ENCODE peak calls at places on chromosomes 7 and 10, in five cellular contexts. U, V, O, Q and Y are unnamed samples.

GRCh38 chr10:132796846-132797245 is 10.9 kb upstream of the NKX6-2 start:
- DNase-seq in U (no peak), V (no peak), O (no peak), Q (no peak), Y (no peak)

GRCh38 chr7:134627109-134627774 is 19.4 kb upstream of the BPGM start:
- DNase-seq in U (no peak), V (no peak), O (no peak), Q (no peak), Y (no peak)

GRCh38 chr7:24685706-24686105 is 71.6 kb downstream of the GSDME start:
- DNase-seq in U (no peak), V (no peak), O (no peak), Q (no peak), Y (no peak)

GRCh38 chr7:14018751-14019150 is 29.3 kb upstream of the ETV1 start:
- DNase-seq in U (no peak), V (no peak), O (no peak), Q (no peak), Y (no peak)

GRCh38 chr7:92833766-92834605 is 2.4 kb downstream of the CDK6 start:
- DNase-seq in U (peak; percentile 78), V (peak; percentile 78), O (peak; percentile 67), Q (peak; percentile 80), Y (peak; percentile 92)

GRCh38 chr7:73487486-73487885 is 34.6 kb downstream of the BAZ1B start:
- DNase-seq in U (no peak), V (no peak), O (no peak), Q (no peak), Y (no peak)

GRCh38 chr7:92793656-92794205 is 42.6 kb downstream of the CDK6 start:
- DNase-seq in U (no peak), V (no peak), O (no peak), Q (no peak), Y (no peak)

GRCh38 chr7:99260395-99260794 is 12.2 kb upstream of the MYH16 start:
- DNase-seq in U (no peak), V (no peak), O (no peak), Q (no peak), Y (no peak)

GRCh38 chr10:124255556-124255955 is 162.2 kb upstream of the CHST15 start:
- DNase-seq in U (no peak), V (no peak), O (no peak), Q (no peak), Y (no peak)

GRCh38 chr10:102310356-102311024 is 65.2 kb downstream of the GBF1 start:
- DNase-seq in U (no peak), V (no peak), O (peak; percentile 46), Q (peak; percentile 21), Y (no peak)

GRCh38 chr10:124364674-124365073 is 54.0 kb downstream of the OAT start:
- DNase-seq in U (no peak), V (no peak), O (no peak), Q (no peak), Y (peak; percentile 14)

GRCh38 chr7:22782616-22783232 is 39.9 kb downstream of the TOMM7 start:
- DNase-seq in U (peak; percentile 76), V (no peak), O (peak; percentile 73), Q (peak; percentile 65), Y (no peak)

GRCh38 chr7:38728145-38728544 is 97.0 kb upstream of the AMPH start:
- DNase-seq in U (no peak), V (no peak), O (peak; percentile 39), Q (no peak), Y (no peak)

GRCh38 chr7:81725496-81726117 is 44.2 kb downstream of the HGF start:
- DNase-seq in U (no peak), V (no peak), O (peak; percentile 93), Q (peak; percentile 28), Y (no peak)

GRCh38 chr10:70343312-70343711 is 39.1 kb downstream of the LRRC20 start:
- DNase-seq in U (no peak), V (no peak), O (no peak), Q (no peak), Y (no peak)

GRCh38 chr7:133948588-133948987 is 178.6 kb upstream of the LRGUK start:
- DNase-seq in U (no peak), V (no peak), O (no peak), Q (no peak), Y (no peak)

GRCh38 chr10:108736111-108736510 is 1187.2 kb downstream of the XPNPEP1 start:
- DNase-seq in U (no peak), V (no peak), O (no peak), Q (no peak), Y (no peak)

GRCh38 chr10:72375173-72375572 is 20.5 kb upstream of the DNAJB12 start:
- DNase-seq in U (peak; percentile 50), V (no peak), O (no peak), Q (no peak), Y (no peak)

GRCh38 chr7:105016083-105017075 is 2.4 kb downstream of the KMT2E start:
- DNase-seq in U (no peak), V (no peak), O (peak; percentile 32), Q (no peak), Y (no peak)

GRCh38 chr7:46637793-46638735 is 717.0 kb upstream of the IGFBP3 start:
- DNase-seq in U (no peak), V (no peak), O (no peak), Q (no peak), Y (no peak)

GRCh38 chr10:116840389-116841075 is 8.8 kb upstream of the ENO4 start:
- DNase-seq in U (no peak), V (no peak), O (no peak), Q (no peak), Y (no peak)

GRCh38 chr7:75711634-75712494 is 26.9 kb downstream of the HIP1 start:
- DNase-seq in U (no peak), V (no peak), O (no peak), Q (no peak), Y (no peak)

GRCh38 chr10:122116331-122116730 is 127.4 kb downstream of the TACC2 start:
- DNase-seq in U (no peak), V (no peak), O (peak; percentile 26), Q (peak; percentile 75), Y (no peak)

GRCh38 chr7:82559203-82559805 is 115.7 kb upstream of the CACNA2D1 start:
- DNase-seq in U (peak; percentile 60), V (no peak), O (no peak), Q (peak; percentile 65), Y (no peak)

GRCh38 chr10:32795598-32796183 is 162.3 kb downstream of the ITGB1 start:
- DNase-seq in U (peak; percentile 53), V (no peak), O (peak; percentile 73), Q (peak; percentile 45), Y (peak; percentile 15)

GRCh38 chr10:133309720-133310398 is 1.1 kb downstream of the ZNF511 start:
- DNase-seq in U (no peak), V (peak; percentile 72), O (peak; percentile 35), Q (no peak), Y (peak; percentile 86)

GRCh38 chr10:22252286-22252800 is 34.5 kb upstream of the EBLN1 start:
- DNase-seq in U (peak; percentile 57), V (peak; percentile 81), O (no peak), Q (no peak), Y (peak; percentile 62)

GRCh38 chr7:26284995-26285632 is 6.5 kb upstream of the SNX10 start:
- DNase-seq in U (peak; percentile 21), V (no peak), O (peak; percentile 65), Q (peak; percentile 33), Y (no peak)

GRCh38 chr7:21507627-21508343 is 35.1 kb upstream of the DNAH11 start:
- DNase-seq in U (peak; percentile 66), V (no peak), O (peak; percentile 74), Q (peak; percentile 21), Y (no peak)

GRCh38 chr7:19561121-19561805 is 147.6 kb downstream of the POLR1F start:
- DNase-seq in U (no peak), V (no peak), O (no peak), Q (no peak), Y (no peak)

GRCh38 chr7:106774768-106775551 is 90.1 kb upstream of the PIK3CG start:
- DNase-seq in U (no peak), V (no peak), O (peak; percentile 57), Q (peak; percentile 94), Y (no peak)

DNA sequence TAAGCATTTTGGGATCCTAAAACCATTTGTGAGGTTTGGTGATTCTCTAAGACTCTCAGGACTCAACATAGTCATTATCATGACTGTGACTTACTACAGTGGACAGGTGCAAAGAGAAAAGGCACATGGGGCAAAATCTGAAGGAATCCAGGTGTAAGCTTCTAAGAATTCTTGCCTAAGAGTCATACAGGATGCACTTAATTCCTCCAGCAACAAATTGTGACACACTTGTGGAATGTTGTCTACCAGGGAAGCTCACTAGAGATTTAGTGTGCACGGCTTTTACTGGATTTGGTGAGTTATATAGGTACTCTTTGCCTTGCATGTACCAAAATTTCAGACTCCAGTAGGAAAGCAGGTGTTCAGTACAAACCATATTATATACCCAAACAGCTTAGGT is 47.9 kb downstream of the WAC start:
- DNase-seq in U (no peak), V (no peak), O (peak; percentile 7), Q (no peak), Y (no peak)
- H3K4me1 ChIP-seq in U (no peaks in the 10 kb centered on the region), V (peaks cover 4% of the 10 kb centered on the region), O (no peaks in the 10 kb centered on the region), Q (peaks cover 23% of the 10 kb centered on the region), Y (peaks cover 26% of the 10 kb centered on the region)

GRCh38 chr10:52232561-52233350 is 81.3 kb upstream of the DKK1 start:
- DNase-seq in U (no peak), V (no peak), O (peak; percentile 46), Q (peak; percentile 27), Y (no peak)
- H3K4me3 ChIP-seq in U (peak overlapping the region; percentile 40), V (no peak overlapping the region), O (peak overlapping the region; percentile 61), Q (peak overlapping the region; percentile 39), Y (no peak overlapping the region)

GRCh38 chr10:637221-637620 is 52.2 kb downstream of the DIP2C start:
- DNase-seq in U (no peak), V (no peak), O (no peak), Q (no peak), Y (peak; percentile 9)
- H3K4me1 ChIP-seq in U (peaks cover 6% of the 10 kb centered on the region), V (peaks cover 5% of the 10 kb centered on the region), O (no peaks in the 10 kb centered on the region), Q (no peaks in the 10 kb centered on the region), Y (peaks cover 2% of the 10 kb centered on the region)

GRCh38 chr7:103077318-103077717 is 2.4 kb downstream of the ARMC10 start:
- DNase-seq in U (no peak), V (no peak), O (no peak), Q (no peak), Y (no peak)
- H3K4me3 ChIP-seq in U (no peak overlapping the region), V (no peak overlapping the region), O (no peak overlapping the region), Q (no peak overlapping the region), Y (no peak overlapping the region)

DNA sequence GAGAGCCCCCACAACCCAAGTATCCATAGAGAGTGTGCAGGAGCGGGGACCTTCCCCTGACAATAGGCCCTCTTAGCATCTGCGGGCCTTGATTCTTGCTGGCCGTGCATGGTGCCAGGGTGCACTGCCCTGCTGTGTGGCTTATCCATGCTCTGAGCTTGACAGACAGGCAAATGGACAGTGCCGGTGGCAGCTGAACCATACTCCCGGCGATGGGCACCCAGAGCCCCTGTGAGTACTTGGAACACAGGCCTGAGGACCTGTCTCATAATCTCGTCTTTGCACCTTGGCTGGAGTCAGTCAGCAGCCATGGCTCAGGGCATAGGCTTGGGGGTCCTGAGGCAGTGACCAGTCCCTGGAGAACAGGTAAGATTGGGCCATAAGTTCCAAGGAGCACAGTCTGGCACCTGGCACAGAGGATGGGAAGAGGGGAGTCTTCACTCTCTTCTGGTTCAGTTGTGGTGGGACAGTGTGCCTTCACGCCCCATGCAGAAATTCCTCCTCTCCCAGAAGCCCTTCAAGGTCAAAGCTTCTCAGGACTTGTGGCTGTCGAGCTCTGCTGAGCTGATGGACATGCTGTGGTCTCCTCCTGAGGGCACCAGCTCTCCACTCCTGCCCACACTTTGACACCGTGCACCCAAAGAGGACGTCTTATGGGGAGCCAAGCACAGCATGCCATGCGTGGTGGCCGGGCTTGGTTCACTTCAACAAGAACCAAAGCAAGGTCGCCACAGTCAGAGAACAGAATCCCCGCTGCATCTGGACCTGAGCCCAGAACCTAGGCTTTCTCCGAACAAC is 59.4 kb upstream of the CAMK2B start:
- DNase-seq in U (no peak), V (no peak), O (no peak), Q (no peak), Y (no peak)
- H3K4me1 ChIP-seq in U (no peaks in the 10 kb centered on the region), V (no peaks in the 10 kb centered on the region), O (peaks cover 22% of the 10 kb centered on the region), Q (no peaks in the 10 kb centered on the region), Y (no peaks in the 10 kb centered on the region)

GRCh38 chr7:101161692-101162461 is 3.5 kb downstream of the VGF start:
- DNase-seq in U (peak; percentile 46), V (no peak), O (peak; percentile 42), Q (no peak), Y (no peak)
- H3K4me3 ChIP-seq in U (peak overlapping the region; percentile 51), V (no peak overlapping the region), O (peak overlapping the region; percentile 53), Q (peak overlapping the region; percentile 54), Y (no peak overlapping the region)